ENCODE peak calls at places on chromosomes 4 and X, in nine cellular contexts. D, W, C, O, F, R, H, E and Y are unnamed samples.
A peak's percentile ranks its signal among the peaks of the same experiment; 100 is the strongest.

GRCh38 chrX:48695524-48695875 is 1.0 kb upstream of the SUV39H1 start:
- DNase-seq in F (no peak), D (no peak), H (no peak), E (no peak), C (no peak), W (no peak), R (no peak), O (no peak), Y (no peak)

GRCh38 chrX:68579810-68580209 is 67.7 kb upstream of the STARD8 start:
- DNase-seq in O (no peak), W (no peak), R (no peak), E (no peak), C (no peak), H (no peak), F (no peak), D (no peak), Y (no peak)

GRCh38 chrX:112083624-112084326 is 1.2 kb upstream of the TRPC5 start:
- DNase-seq in F (no peak), C (no peak), E (no peak), O (no peak), H (peak; percentile 78), W (no peak), R (no peak), D (no peak), Y (no peak)

GRCh38 chrX:136767104-136767941 is 13.4 kb downstream of the ARHGEF6 start:
- DNase-seq in C (peak; percentile 80), W (peak; percentile 10), F (peak; percentile 62), R (no peak), E (peak; percentile 77), D (peak; percentile 5), O (peak; percentile 74), H (peak; percentile 84), Y (peak; percentile 87)

GRCh38 chr4:119661231-119661630 is 32.6 kb upstream of the PDE5A start:
- DNase-seq in D (no peak), O (no peak), E (no peak), R (no peak), C (no peak), H (no peak), W (no peak), F (no peak), Y (no peak)

GRCh38 chrX:81120936-81121351 is 80.8 kb downstream of the HMGN5 start:
- DNase-seq in W (peak; percentile 41), H (peak; percentile 74), D (no peak), C (peak; percentile 39), E (no peak), O (peak; percentile 70), R (no peak), F (peak; percentile 33), Y (peak; percentile 59)

GRCh38 chr4:91064157-91064853 is 937.1 kb downstream of the CCSER1 start:
- DNase-seq in E (no peak), F (no peak), D (no peak), O (peak; percentile 18), W (no peak), R (no peak), C (peak; percentile 60), H (peak; percentile 68), Y (no peak)

GRCh38 chrX:77431227-77431626 is 16.0 kb upstream of the FGF16 start:
- DNase-seq in O (no peak), H (no peak), E (no peak), D (no peak), F (peak; percentile 89), C (no peak), W (peak; percentile 33), R (peak; percentile 61), Y (no peak)